ENCODE peak calls at places on chromosomes 13 and 19, in nine cellular contexts. T is cardiac muscle cell, R is tibial artery, M is stomach, L is mesendoderm, O is adrenal gland, S is fibroblast of lung, Q is mammary epithelial cell, G is lung. J is an unnamed sample.

GRCh38 chr19:38850976-38851621 is 1.3 kb upstream of the HNRNPL start:
- DNase-seq in O (peak; percentile 59), G (peak; percentile 57), T (no peak), Q (no peak), M (no peak), S (no peak), L (peak; percentile 29), R (no peak), J (peak; percentile 70)

GRCh38 chr13:33261426-33262068 is 24.0 kb downstream of the STARD13 start:
- DNase-seq in L (no peak), Q (no peak), M (no peak), R (no peak), T (no peak), S (peak; percentile 61), O (no peak), G (no peak), J (no peak)

GRCh38 chr19:50644315-50644915 is 4.7 kb upstream of the SYT3 start:
- DNase-seq in M (no peak), R (no peak), Q (no peak), L (no peak), O (no peak), G (no peak), T (no peak), S (no peak), J (no peak)

GRCh38 chr19:18349524-18350128 is 9.2 kb downstream of the PGPEP1 start:
- DNase-seq in O (peak; percentile 66), T (peak; percentile 43), Q (peak; percentile 39), G (peak; percentile 68), L (peak; percentile 51), R (peak; percentile 48), M (peak; percentile 67), S (peak; percentile 69), J (peak; percentile 64)

GRCh38 chr19:53594811-53595509 is 36.8 kb upstream of the DPRX start:
- DNase-seq in G (no peak), L (peak; percentile 87), R (no peak), M (no peak), S (no peak), O (no peak), Q (no peak), T (no peak), J (no peak)

GRCh38 chr13:55214851-55215345 is 1925.8 kb upstream of the PRR20A start:
- DNase-seq in L (no peak), M (no peak), T (no peak), R (no peak), O (no peak), G (no peak), S (no peak), Q (no peak), J (no peak)

GRCh38 chr19:38118176-38118575 is 105.8 kb downstream of the DPF1 start:
- DNase-seq in M (no peak), L (no peak), G (no peak), O (no peak), S (no peak), R (no peak), T (no peak), Q (no peak), J (no peak)

GRCh38 chr13:90171649-90172048 is 1175.8 kb upstream of the MIR17HG start:
- DNase-seq in L (no peak), T (no peak), G (no peak), Q (peak; percentile 26), S (peak; percentile 2), M (no peak), O (no peak), R (no peak), J (no peak)

GRCh38 chr13:111893607-111894443 is 173.1 kb upstream of the SOX1 start:
- DNase-seq in O (no peak), L (peak; percentile 40), M (no peak), G (no peak), S (no peak), Q (no peak), T (peak; percentile 32), R (no peak), J (no peak)

GRCh38 chr19:22935151-22935550 is 67.8 kb downstream of the ZNF728 start:
- DNase-seq in L (no peak), R (no peak), Q (peak; percentile 19), O (no peak), T (no peak), S (no peak), M (no peak), G (no peak), J (no peak)

GRCh38 chr13:112210401-112210800 is 143.5 kb downstream of the SOX1 start:
- DNase-seq in L (peak; percentile 94), O (no peak), T (no peak), Q (no peak), G (no peak), M (no peak), R (no peak), S (no peak), J (no peak)

GRCh38 chr19:17079710-17080440 is 4.3 kb downstream of the MYO9B start:
- DNase-seq in O (peak; percentile 72), R (peak; percentile 90), T (peak; percentile 13), S (peak; percentile 99), L (no peak), M (peak; percentile 74), Q (peak; percentile 99), G (peak; percentile 60), J (peak; percentile 33)

GRCh38 chr19:2549701-2550191 is 73.8 kb downstream of the GADD45B start:
- DNase-seq in L (no peak), O (peak; percentile 67), R (peak; percentile 90), S (peak; percentile 93), G (peak; percentile 71), T (no peak), Q (peak; percentile 58), M (peak; percentile 43), J (peak; percentile 82)

GRCh38 chr19:2547033-2547680 is 71.2 kb downstream of the GADD45B start:
- DNase-seq in O (no peak), Q (no peak), S (no peak), R (no peak), T (no peak), L (no peak), M (no peak), G (no peak), J (no peak)

GRCh38 chr19:2546128-2547032 is 70.5 kb downstream of the GADD45B start:
- DNase-seq in O (peak; percentile 82), Q (no peak), R (peak; percentile 87), G (peak; percentile 64), S (peak; percentile 38), T (peak; percentile 86), M (peak; percentile 64), L (peak; percentile 64), J (peak; percentile 96)

GRCh38 chr19:2548966-2549365 is 73.0 kb downstream of the GADD45B start:
- DNase-seq in T (no peak), O (no peak), L (no peak), S (no peak), G (no peak), M (no peak), Q (no peak), R (no peak), J (no peak)

GRCh38 chr19:2547721-2548120 is 71.8 kb downstream of the GADD45B start:
- DNase-seq in Q (no peak), L (no peak), G (no peak), R (no peak), T (no peak), O (no peak), S (no peak), M (no peak), J (no peak)
- H3K4me1 ChIP-seq in Q (peaks cover 17% of the 10 kb centered on the region), L (peaks cover 2% of the 10 kb centered on the region), G (peaks cover 27% of the 10 kb centered on the region), R (peaks cover 17% of the 10 kb centered on the region), T (peaks cover 34% of the 10 kb centered on the region), O (peaks cover 48% of the 10 kb centered on the region), S (peaks cover 20% of the 10 kb centered on the region), M (peaks cover 52% of the 10 kb centered on the region), J (no peaks in the 10 kb centered on the region)

GRCh38 chr19:45097450-45097775 is 4.4 kb downstream of the PPP1R37 start:
- DNase-seq in O (no peak), L (no peak), T (no peak), Q (no peak), R (no peak), S (no peak), G (no peak), M (no peak), J (no peak)

GRCh38 chr19:45096700-45097099 is 3.7 kb downstream of the PPP1R37 start:
- DNase-seq in M (no peak), L (no peak), G (no peak), T (no peak), Q (no peak), O (no peak), R (no peak), S (no peak), J (no peak)

GRCh38 chr19:45098521-45099464 is 5.8 kb downstream of the PPP1R37 start:
- DNase-seq in Q (no peak), O (peak; percentile 58), R (no peak), M (peak; percentile 79), T (no peak), S (peak; percentile 63), L (no peak), G (no peak), J (no peak)

GRCh38 chr19:45099465-45100201 is 6.7 kb downstream of the PPP1R37 start:
- DNase-seq in Q (peak; percentile 28), G (no peak), O (peak; percentile 73), R (no peak), L (no peak), S (peak; percentile 52), T (no peak), M (peak; percentile 63), J (no peak)

GRCh38 chr19:45097776-45098520 is 5.0 kb downstream of the PPP1R37 start:
- DNase-seq in L (peak; percentile 89), T (no peak), M (peak; percentile 51), R (peak; percentile 66), O (peak; percentile 90), S (peak; percentile 92), G (no peak), Q (peak; percentile 86), J (no peak)
- H3K27ac ChIP-seq in L (no peak overlapping the region), T (peak overlapping the region; percentile 9), M (peak overlapping the region; percentile 87), R (no peak overlapping the region), O (peak overlapping the region; percentile 99), S (peak overlapping the region; percentile 74), G (no peak overlapping the region), Q (no peak overlapping the region), J (no peak overlapping the region)

DNA sequence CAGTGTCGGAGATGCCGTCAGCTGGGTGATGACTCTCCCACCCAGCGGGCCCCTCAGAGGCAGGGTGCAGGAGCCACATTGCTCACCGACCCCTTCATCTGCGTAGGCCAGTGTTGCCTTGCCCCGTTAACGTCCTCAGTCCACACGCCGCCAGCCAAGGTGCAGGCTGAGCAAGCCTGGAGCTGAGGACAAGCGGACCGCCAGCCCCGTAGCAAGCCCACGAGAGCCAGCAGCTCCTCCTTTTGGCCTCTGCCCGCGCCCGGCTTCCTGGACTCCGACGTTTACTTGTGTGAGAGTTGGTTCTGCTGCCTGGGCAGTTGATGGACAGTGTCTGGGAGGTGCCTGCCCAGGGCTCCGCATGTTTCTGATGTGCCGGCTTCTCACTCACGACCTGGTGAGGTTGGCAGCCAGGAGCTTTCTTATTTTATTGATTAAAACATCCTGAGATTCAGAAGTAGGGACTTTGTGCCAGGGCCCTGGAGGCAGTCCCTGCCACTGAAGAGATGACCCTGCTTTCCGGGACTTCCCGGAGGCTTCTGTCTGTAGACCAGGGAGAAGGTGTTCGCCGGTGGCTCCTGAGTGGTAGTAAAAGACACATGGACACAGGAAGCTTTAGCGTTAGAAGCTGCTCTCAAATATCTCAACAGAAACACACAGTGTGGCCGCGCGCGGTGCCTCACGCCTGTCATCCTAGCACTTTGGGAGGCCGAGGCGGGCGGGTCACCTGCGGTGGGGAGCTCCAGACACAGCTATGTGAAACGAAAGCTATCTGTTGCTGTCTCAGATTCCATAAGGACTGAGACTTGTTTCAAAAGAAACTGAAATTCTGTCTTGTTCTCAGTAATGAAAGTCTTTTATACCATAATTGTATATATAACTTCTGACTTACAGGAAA is 5.9 kb downstream of the DAZAP1 start:
- DNase-seq in L (no peak), M (no peak), T (no peak), G (no peak), O (no peak), S (no peak), R (no peak), Q (no peak), J (no peak)
- H3K4me1 ChIP-seq in L (peaks cover 17% of the 10 kb centered on the region), M (peaks cover 97% of the 10 kb centered on the region), T (peaks cover 33% of the 10 kb centered on the region), G (peaks cover 57% of the 10 kb centered on the region), O (peaks cover 77% of the 10 kb centered on the region), S (peaks cover 45% of the 10 kb centered on the region), R (peaks cover 8% of the 10 kb centered on the region), Q (peaks cover 59% of the 10 kb centered on the region), J (peaks cover 59% of the 10 kb centered on the region)

GRCh38 chr13:45718992-45719391 is 16.9 kb downstream of the CBY2 start:
- DNase-seq in M (no peak), G (no peak), T (no peak), L (peak; percentile 67), Q (no peak), O (no peak), R (no peak), S (no peak), J (no peak)
- H3K27ac ChIP-seq in M (no peak overlapping the region), G (no peak overlapping the region), T (no peak overlapping the region), L (peak overlapping the region; percentile 46), Q (no peak overlapping the region), O (no peak overlapping the region), R (no peak overlapping the region), S (no peak overlapping the region), J (no peak overlapping the region)